ENCODE peak calls at places on chromosomes 2 and 18, in six cellular contexts. D is activated gamma-delta T cell treated with anti-CD3 and anti-CD28 coated beads, Interleukin-2, amount 50 U/mL, for 16 hours; H is activated CD4-positive, alpha-beta T cell treated with anti-CD3 and anti-CD28 coated beads, Interleukin-2, amount 50 U/mL, for 48 hours; Q is hypothalamus; S is foreskin fibroblast; C is A673. A is an unnamed sample.

GRCh38 chr2:197011777-197012641 is 85.5 kb upstream of the PGAP1 start:
- DNase-seq in C (peak; percentile 83), H (no peak), S (no peak), D (no peak), Q (peak; percentile 43), A (no peak)

GRCh38 chr2:236499691-236500573 is 69.7 kb upstream of the ACKR3 start:
- DNase-seq in C (no peak), D (no peak), S (no peak), Q (no peak), H (no peak), A (no peak)

GRCh38 chr2:241986836-241987641 is 117.5 kb downstream of the RTP5 start:
- DNase-seq in S (no peak), H (no peak), C (no peak), D (no peak), Q (no peak), A (no peak)

GRCh38 chr2:160294339-160294803 is 94.3 kb upstream of the ITGB6 start:
- DNase-seq in H (peak; percentile 44), C (no peak), S (peak; percentile 89), Q (no peak), D (no peak), A (peak; percentile 74)

GRCh38 chr18:24170389-24170788 is 31.5 kb downstream of the CABYR start:
- DNase-seq in Q (no peak), D (no peak), C (no peak), H (peak; percentile 14), S (no peak), A (no peak)

GRCh38 chr2:202172439-202173191 is 65.8 kb downstream of the SUMO1 start:
- DNase-seq in Q (no peak), H (peak; percentile 60), D (no peak), S (no peak), C (no peak), A (no peak)

GRCh38 chr2:162465430-162465829 is 121.5 kb downstream of the GCA start:
- DNase-seq in C (no peak), Q (no peak), H (no peak), S (no peak), D (no peak), A (no peak)

GRCh38 chr2:191917967-191918651 is 71.2 kb upstream of the CAVIN2 start:
- DNase-seq in H (no peak), S (no peak), D (no peak), Q (no peak), C (no peak), A (no peak)

GRCh38 chr2:182208421-182208820 is 218.4 kb downstream of the PDE1A start:
- DNase-seq in S (no peak), Q (no peak), D (no peak), C (no peak), H (no peak), A (no peak)

GRCh38 chr18:65934874-65935273 is 184.1 kb downstream of the CDH7 start:
- DNase-seq in H (no peak), Q (no peak), S (no peak), C (no peak), D (no peak), A (no peak)

GRCh38 chr18:58605027-58606020 is 23.6 kb downstream of the ALPK2 start:
- DNase-seq in H (no peak), Q (no peak), C (no peak), S (peak; percentile 71), D (peak; percentile 16), A (no peak)

GRCh38 chr2:127695491-127696472 is 5.5 kb upstream of the SFT2D3 start:
- DNase-seq in Q (peak; percentile 71), C (peak; percentile 60), D (no peak), H (peak; percentile 40), S (peak; percentile 38), A (no peak)

GRCh38 chr2:70312560-70312959 is 10.7 kb upstream of the FAM136A start:
- DNase-seq in S (no peak), Q (no peak), C (no peak), H (no peak), D (no peak), A (no peak)

GRCh38 chr2:160984426-160985077 is 175.7 kb upstream of the TANK start:
- DNase-seq in Q (no peak), D (no peak), S (no peak), H (no peak), C (peak; percentile 73), A (no peak)

GRCh38 chr2:149331023-149331400 is 625 bp downstream of the LYPD6 start:
- DNase-seq in H (no peak), S (no peak), C (no peak), D (no peak), Q (no peak), A (no peak)

GRCh38 chr2:231745303-231746038 is 35.6 kb downstream of the PDE6D start:
- DNase-seq in S (no peak), H (no peak), C (no peak), D (no peak), Q (no peak), A (no peak)

GRCh38 chr2:52881606-52882005 is 886.0 kb upstream of the CHAC2 start:
- DNase-seq in H (no peak), Q (no peak), D (no peak), S (no peak), C (no peak), A (no peak)

GRCh38 chr2:58649746-58650145 is 408.6 kb upstream of the FANCL start:
- DNase-seq in D (no peak), Q (no peak), S (no peak), H (no peak), C (no peak), A (no peak)

GRCh38 chr2:53129851-53130250 is 637.8 kb upstream of the CHAC2 start:
- DNase-seq in Q (no peak), S (peak; percentile 55), D (no peak), C (no peak), H (no peak), A (no peak)

GRCh38 chr2:121036226-121036692 is 248.7 kb downstream of the TFCP2L1 start:
- DNase-seq in D (no peak), S (no peak), C (no peak), H (no peak), Q (no peak), A (no peak)

GRCh38 chr2:7430869-7431641 is 513.8 kb downstream of the RNF144A start:
- DNase-seq in C (no peak), S (no peak), D (peak; percentile 44), H (peak; percentile 68), Q (peak; percentile 14), A (no peak)

GRCh38 chr2:98461650-98462049 is 17.0 kb downstream of the INPP4A start:
- DNase-seq in D (no peak), H (no peak), S (no peak), Q (peak; percentile 43), C (no peak), A (no peak)

GRCh38 chr2:235605999-235606715 is 112.3 kb downstream of the AGAP1 start:
- DNase-seq in Q (no peak), S (peak; percentile 81), D (no peak), H (no peak), C (no peak), A (no peak)

GRCh38 chr2:181036848-181037603 is 56.6 kb downstream of the UBE2E3 start:
- DNase-seq in C (no peak), Q (no peak), H (no peak), S (peak; percentile 66), D (no peak), A (no peak)

GRCh38 chr2:72924353-72925240 is 7.3 kb downstream of the EMX1 start:
- DNase-seq in C (no peak), D (no peak), Q (no peak), S (no peak), H (peak; percentile 14), A (no peak)

GRCh38 chr2:99297990-99298389 is 3.0 kb downstream of the LYG1 start:
- DNase-seq in Q (no peak), D (no peak), C (peak; percentile 33), H (no peak), S (peak; percentile 18), A (no peak)

GRCh38 chr2:68855550-68855949 is 15.6 kb downstream of the BMP10 start:
- DNase-seq in D (no peak), S (no peak), C (no peak), H (no peak), Q (no peak), A (no peak)

GRCh38 chr2:47833516-47833968 is 50.6 kb downstream of the MSH6 start:
- DNase-seq in D (no peak), H (no peak), C (no peak), Q (no peak), S (no peak), A (no peak)

GRCh38 chr2:8277921-8278571 is 403.8 kb upstream of the ID2 start:
- DNase-seq in H (no peak), C (no peak), S (no peak), Q (peak; percentile 13), D (no peak), A (no peak)

GRCh38 chr2:29281585-29281984 is 166.4 kb downstream of the CLIP4 start:
- DNase-seq in C (peak; percentile 96), D (no peak), Q (peak; percentile 74), S (peak; percentile 23), H (no peak), A (peak; percentile 58)

GRCh38 chr18:48780151-48781001 is 170.4 kb downstream of the SMAD7 start:
- DNase-seq in D (no peak), S (no peak), C (no peak), Q (no peak), H (no peak), A (no peak)

GRCh38 chr2:76197842-76198448 is 487.2 kb upstream of the GCFC2 start:
- DNase-seq in C (peak; percentile 87), Q (peak; percentile 28), D (no peak), H (peak; percentile 53), S (peak; percentile 1), A (peak; percentile 37)

GRCh38 chr2:216757532-216757931 is 62.2 kb upstream of the IGFBP5 start:
- DNase-seq in C (no peak), D (no peak), Q (no peak), H (no peak), S (no peak), A (no peak)

GRCh38 chr18:79210002-79210910 is 141.1 kb downstream of the ATP9B start:
- DNase-seq in C (no peak), H (no peak), D (no peak), S (no peak), Q (no peak), A (no peak)

GRCh38 chr18:69257861-69258458 is 142.7 kb upstream of the DOK6 start:
- DNase-seq in C (peak; percentile 77), D (no peak), S (peak; percentile 79), H (no peak), Q (no peak), A (no peak)

GRCh38 chr2:182372661-182373060 is 54.2 kb downstream of the PDE1A start:
- DNase-seq in S (peak; percentile 82), D (no peak), Q (no peak), H (no peak), C (peak; percentile 68), A (peak; percentile 28)

GRCh38 chr2:62306751-62307468 is 111.0 kb downstream of the B3GNT2 start:
- DNase-seq in H (peak; percentile 45), D (peak; percentile 21), C (no peak), Q (no peak), S (no peak), A (no peak)